ENCODE peak calls at places on chromosomes 5 and 9, in six cellular contexts. One of them, this sample, is unnamed.

GRCh38 chr5:41334221-41334620 is 120.9 kb upstream of the C6 start:
- DNase-seq in A673: no peak
- DNase-seq in tibial nerve: no peak
- DNase-seq in natural killer cell: no peak
- DNase-seq in colonic mucosa: no peak
- DNase-seq in heart right ventricle: no peak
- DNase-seq in this sample: no peak

GRCh38 chr5:4208537-4208936 is 612.9 kb downstream of the IRX1 start:
- DNase-seq in A673: no peak
- DNase-seq in tibial nerve: no peak
- DNase-seq in natural killer cell: no peak
- DNase-seq in colonic mucosa: no peak
- DNase-seq in heart right ventricle: no peak
- DNase-seq in this sample: no peak

GRCh38 chr5:14569948-14570691 is 11.5 kb upstream of the OTULINL start:
- DNase-seq in A673: no peak
- DNase-seq in tibial nerve: no peak
- DNase-seq in natural killer cell: no peak
- DNase-seq in colonic mucosa: no peak
- DNase-seq in heart right ventricle: no peak
- DNase-seq in this sample: no peak

GRCh38 chr9:82613516-82613915 is 449.4 kb downstream of the RASEF start:
- DNase-seq in A673: no peak
- DNase-seq in tibial nerve: no peak
- DNase-seq in natural killer cell: no peak
- DNase-seq in colonic mucosa: no peak
- DNase-seq in heart right ventricle: no peak
- DNase-seq in this sample: no peak

GRCh38 chr9:77013932-77014596 is 5.4 kb upstream of the FOXB2 start:
- DNase-seq in A673: no peak
- DNase-seq in tibial nerve: no peak
- DNase-seq in natural killer cell: no peak
- DNase-seq in colonic mucosa: no peak
- DNase-seq in heart right ventricle: no peak
- DNase-seq in this sample: no peak

GRCh38 chr9:102796244-102796643 is 198.9 kb upstream of the CYLC2 start:
- DNase-seq in A673: no peak
- DNase-seq in tibial nerve: no peak
- DNase-seq in natural killer cell: no peak
- DNase-seq in colonic mucosa: no peak
- DNase-seq in heart right ventricle: no peak
- DNase-seq in this sample: no peak

GRCh38 chr5:93584531-93585053 is 1.6 kb downstream of the NR2F1 start:
- DNase-seq in A673: no peak
- DNase-seq in tibial nerve: no peak
- DNase-seq in natural killer cell: no peak
- DNase-seq in colonic mucosa: no peak
- DNase-seq in heart right ventricle: no peak
- DNase-seq in this sample: no peak

GRCh38 chr5:144143625-144144024 is 26.8 kb downstream of the YIPF5 start:
- DNase-seq in A673: no peak
- DNase-seq in tibial nerve: no peak
- DNase-seq in natural killer cell: no peak
- DNase-seq in colonic mucosa: no peak
- DNase-seq in heart right ventricle: no peak
- DNase-seq in this sample: no peak

GRCh38 chr5:141778211-141778610 is 96.2 kb upstream of the ARAP3 start:
- DNase-seq in A673: peak; percentile 87
- DNase-seq in tibial nerve: no peak
- DNase-seq in natural killer cell: no peak
- DNase-seq in colonic mucosa: no peak
- DNase-seq in heart right ventricle: no peak
- DNase-seq in this sample: no peak

GRCh38 chr5:64637837-64638443 is 52.4 kb upstream of the SHISAL2B start:
- DNase-seq in A673: peak; percentile 18
- DNase-seq in tibial nerve: no peak
- DNase-seq in natural killer cell: no peak
- DNase-seq in colonic mucosa: no peak
- DNase-seq in heart right ventricle: no peak
- DNase-seq in this sample: no peak

GRCh38 chr5:148179234-148179824 is 11.0 kb downstream of the SPINK14 start:
- DNase-seq in A673: peak; percentile 58
- DNase-seq in tibial nerve: no peak
- DNase-seq in natural killer cell: no peak
- DNase-seq in colonic mucosa: peak; percentile 18
- DNase-seq in heart right ventricle: peak; percentile 8
- DNase-seq in this sample: no peak

GRCh38 chr9:74804018-74804385 is 83.7 kb downstream of the TRPM6 start:
- DNase-seq in A673: no peak
- DNase-seq in tibial nerve: no peak
- DNase-seq in natural killer cell: no peak
- DNase-seq in colonic mucosa: no peak
- DNase-seq in heart right ventricle: no peak
- DNase-seq in this sample: no peak

GRCh38 chr9:114177423-114178064 is 22.2 kb downstream of the COL27A1 start:
- DNase-seq in A673: peak; percentile 86
- DNase-seq in tibial nerve: no peak
- DNase-seq in natural killer cell: no peak
- DNase-seq in colonic mucosa: no peak
- DNase-seq in heart right ventricle: no peak
- DNase-seq in this sample: no peak

GRCh38 chr5:58012801-58013315 is 447.0 kb downstream of the PLK2 start:
- DNase-seq in A673: no peak
- DNase-seq in tibial nerve: no peak
- DNase-seq in natural killer cell: no peak
- DNase-seq in colonic mucosa: no peak
- DNase-seq in heart right ventricle: no peak
- DNase-seq in this sample: no peak

GRCh38 chr5:95801532-95801931 is 21.0 kb downstream of the GLRX start:
- DNase-seq in A673: no peak
- DNase-seq in tibial nerve: no peak
- DNase-seq in natural killer cell: no peak
- DNase-seq in colonic mucosa: no peak
- DNase-seq in heart right ventricle: no peak
- DNase-seq in this sample: no peak

GRCh38 chr5:124745367-124746251 is 830 bp downstream of the ZNF608 start:
- DNase-seq in A673: no peak
- DNase-seq in tibial nerve: no peak
- DNase-seq in natural killer cell: no peak
- DNase-seq in colonic mucosa: no peak
- DNase-seq in heart right ventricle: peak; percentile 12
- DNase-seq in this sample: no peak

GRCh38 chr5:115457985-115458384 is 86.6 kb downstream of the FEM1C start:
- DNase-seq in A673: peak; percentile 12
- DNase-seq in tibial nerve: no peak
- DNase-seq in natural killer cell: no peak
- DNase-seq in colonic mucosa: peak; percentile 52
- DNase-seq in heart right ventricle: peak; percentile 23
- DNase-seq in this sample: no peak

GRCh38 chr5:78907255-78907886 is 77.7 kb downstream of the ARSB start:
- DNase-seq in A673: no peak
- DNase-seq in tibial nerve: peak; percentile 29
- DNase-seq in natural killer cell: no peak
- DNase-seq in colonic mucosa: no peak
- DNase-seq in heart right ventricle: peak; percentile 44
- DNase-seq in this sample: no peak

GRCh38 chr9:101433229-101433628 is 2.3 kb downstream of the ALDOB start:
- DNase-seq in A673: no peak
- DNase-seq in tibial nerve: no peak
- DNase-seq in natural killer cell: no peak
- DNase-seq in colonic mucosa: no peak
- DNase-seq in heart right ventricle: no peak
- DNase-seq in this sample: no peak

GRCh38 chr9:26524225-26524624 is 368.4 kb downstream of the CAAP1 start:
- DNase-seq in A673: no peak
- DNase-seq in tibial nerve: no peak
- DNase-seq in natural killer cell: no peak
- DNase-seq in colonic mucosa: no peak
- DNase-seq in heart right ventricle: peak; percentile 7
- DNase-seq in this sample: no peak

GRCh38 chr5:72018158-72018803 is 89.0 kb upstream of the MAP1B start:
- DNase-seq in A673: peak; percentile 61
- DNase-seq in tibial nerve: peak; percentile 57
- DNase-seq in natural killer cell: peak; percentile 31
- DNase-seq in colonic mucosa: peak; percentile 73
- DNase-seq in heart right ventricle: peak; percentile 11
- DNase-seq in this sample: no peak

GRCh38 chr5:132877938-132878337 is 4.5 kb downstream of the LEAP2 start:
- DNase-seq in A673: peak; percentile 31
- DNase-seq in tibial nerve: no peak
- DNase-seq in natural killer cell: no peak
- DNase-seq in colonic mucosa: peak; percentile 70
- DNase-seq in heart right ventricle: peak; percentile 53
- DNase-seq in this sample: no peak

GRCh38 chr5:58407042-58407709 is 52.7 kb downstream of the PLK2 start:
- DNase-seq in A673: no peak
- DNase-seq in tibial nerve: no peak
- DNase-seq in natural killer cell: no peak
- DNase-seq in colonic mucosa: no peak
- DNase-seq in heart right ventricle: no peak
- DNase-seq in this sample: no peak

GRCh38 chr5:107502711-107503110 is 168.0 kb downstream of the EFNA5 start:
- DNase-seq in A673: peak; percentile 30
- DNase-seq in tibial nerve: no peak
- DNase-seq in natural killer cell: no peak
- DNase-seq in colonic mucosa: no peak
- DNase-seq in heart right ventricle: no peak
- DNase-seq in this sample: no peak

GRCh38 chr9:113677057-113677456 is 199.1 kb upstream of the ZNF618 start:
- DNase-seq in A673: no peak
- DNase-seq in tibial nerve: no peak
- DNase-seq in natural killer cell: no peak
- DNase-seq in colonic mucosa: no peak
- DNase-seq in heart right ventricle: no peak
- DNase-seq in this sample: no peak

GRCh38 chr5:158234323-158235158 is 375.6 kb upstream of the CLINT1 start:
- DNase-seq in A673: peak; percentile 13
- DNase-seq in tibial nerve: no peak
- DNase-seq in natural killer cell: no peak
- DNase-seq in colonic mucosa: no peak
- DNase-seq in heart right ventricle: no peak
- DNase-seq in this sample: no peak

GRCh38 chr5:74576941-74577456 is 63.5 kb downstream of the ENC1 start:
- DNase-seq in A673: no peak
- DNase-seq in tibial nerve: no peak
- DNase-seq in natural killer cell: no peak
- DNase-seq in colonic mucosa: peak; percentile 44
- DNase-seq in heart right ventricle: peak; percentile 28
- DNase-seq in this sample: no peak

GRCh38 chr9:131715906-131716305 is 24.0 kb downstream of the RAPGEF1 start:
- DNase-seq in A673: no peak
- DNase-seq in tibial nerve: no peak
- DNase-seq in natural killer cell: no peak
- DNase-seq in colonic mucosa: no peak
- DNase-seq in heart right ventricle: peak; percentile 72
- DNase-seq in this sample: no peak

GRCh38 chr5:181245427-181246275 is 1.9 kb upstream of the RACK1 start:
- DNase-seq in A673: no peak
- DNase-seq in tibial nerve: no peak
- DNase-seq in natural killer cell: no peak
- DNase-seq in colonic mucosa: no peak
- DNase-seq in heart right ventricle: no peak
- DNase-seq in this sample: no peak

GRCh38 chr5:181242031-181242451 is 1.7 kb downstream of the RACK1 start:
- DNase-seq in A673: no peak
- DNase-seq in tibial nerve: no peak
- DNase-seq in natural killer cell: no peak
- DNase-seq in colonic mucosa: no peak
- DNase-seq in heart right ventricle: no peak
- DNase-seq in this sample: no peak

GRCh38 chr5:181243020-181243520 is 636 bp downstream of the RACK1 start:
- DNase-seq in A673: no peak
- DNase-seq in tibial nerve: no peak
- DNase-seq in natural killer cell: no peak
- DNase-seq in colonic mucosa: no peak
- DNase-seq in heart right ventricle: no peak
- DNase-seq in this sample: no peak

GRCh38 chr5:181241393-181241975 is 2.2 kb downstream of the RACK1 start:
- DNase-seq in A673: peak; percentile 87
- DNase-seq in tibial nerve: no peak
- DNase-seq in natural killer cell: no peak
- DNase-seq in colonic mucosa: no peak
- DNase-seq in heart right ventricle: no peak
- DNase-seq in this sample: no peak

GRCh38 chr5:181243521-181244307 is at the start of gene RACK1:
- DNase-seq in A673: peak; percentile 93
- DNase-seq in tibial nerve: peak; percentile 86
- DNase-seq in natural killer cell: peak; percentile 83
- DNase-seq in colonic mucosa: peak; percentile 90
- DNase-seq in heart right ventricle: peak; percentile 93
- DNase-seq in this sample: peak; percentile 68
- TF ChIP-seq CTCF in A673: no peak
- TF ChIP-seq CTCF in tibial nerve: no peak
- TF ChIP-seq CTCF in natural killer cell: no peak
- TF ChIP-seq CTCF in colonic mucosa: no peak
- TF ChIP-seq CTCF in heart right ventricle: no peak
- TF ChIP-seq CTCF in this sample: no peak

GRCh38 chr9:124311283-124311682 is 53.5 kb downstream of the NEK6 start:
- DNase-seq in A673: no peak
- DNase-seq in tibial nerve: no peak
- DNase-seq in natural killer cell: no peak
- DNase-seq in colonic mucosa: no peak
- DNase-seq in heart right ventricle: no peak
- DNase-seq in this sample: no peak
- TF ChIP-seq CTCF in A673: peak; percentile 16
- TF ChIP-seq CTCF in tibial nerve: no peak
- TF ChIP-seq CTCF in natural killer cell: no peak
- TF ChIP-seq CTCF in colonic mucosa: no peak
- TF ChIP-seq CTCF in heart right ventricle: no peak
- TF ChIP-seq CTCF in this sample: no peak

GRCh38 chr9:90726215-90726614 is 75.4 kb upstream of the SYK start:
- DNase-seq in A673: no peak
- DNase-seq in tibial nerve: no peak
- DNase-seq in natural killer cell: no peak
- DNase-seq in colonic mucosa: no peak
- DNase-seq in heart right ventricle: no peak
- DNase-seq in this sample: no peak
- TF ChIP-seq CTCF in A673: no peak
- TF ChIP-seq CTCF in tibial nerve: no peak
- TF ChIP-seq CTCF in natural killer cell: no peak
- TF ChIP-seq CTCF in colonic mucosa: no peak
- TF ChIP-seq CTCF in heart right ventricle: no peak
- TF ChIP-seq CTCF in this sample: no peak

GRCh38 chr9:126992427-126992826 is 77.8 kb downstream of the RALGPS1 start:
- DNase-seq in A673: no peak
- DNase-seq in tibial nerve: no peak
- DNase-seq in natural killer cell: no peak
- DNase-seq in colonic mucosa: no peak
- DNase-seq in heart right ventricle: no peak
- DNase-seq in this sample: no peak
- TF ChIP-seq CTCF in A673: no peak
- TF ChIP-seq CTCF in tibial nerve: no peak
- TF ChIP-seq CTCF in natural killer cell: no peak
- TF ChIP-seq CTCF in colonic mucosa: no peak
- TF ChIP-seq CTCF in heart right ventricle: no peak
- TF ChIP-seq CTCF in this sample: no peak